ENCODE peak calls at places on chromosomes 11 and 22, in five cellular contexts. C is omental fat pad, H is NCI-H446, I is BE2C, S is left ventricle myocardium inferior. O is an unnamed sample.

GRCh38 chr11:2844116-2844515 is 41.5 kb downstream of the CDKN1C start:
- DNase-seq in C (no peak), H (no peak), I (no peak), S (no peak), O (no peak)

GRCh38 chr22:35313311-35314121 is 13.8 kb downstream of the TOM1 start:
- DNase-seq in C (no peak), H (no peak), I (peak; percentile 46), S (peak; percentile 70), O (peak; percentile 14)

GRCh38 chr22:44245438-44245837 is 64.7 kb downstream of the PARVG start:
- DNase-seq in C (no peak), H (no peak), I (no peak), S (peak; percentile 49), O (no peak)

GRCh38 chr22:29503811-29504372 is 23.9 kb downstream of the NEFH start:
- DNase-seq in C (no peak), H (peak; percentile 36), I (peak; percentile 59), S (peak; percentile 49), O (peak; percentile 50)

GRCh38 chr11:65183201-65183891 is 1.6 kb downstream of the CAPN1 start:
- DNase-seq in C (no peak), H (no peak), I (no peak), S (no peak), O (no peak)

GRCh38 chr22:47233316-47234243 is 471.1 kb downstream of the TBC1D22A start:
- DNase-seq in C (no peak), H (no peak), I (no peak), S (no peak), O (no peak)

GRCh38 chr11:31487848-31488247 is 21.6 kb downstream of the IMMP1L start:
- DNase-seq in C (no peak), H (peak; percentile 73), I (peak; percentile 14), S (no peak), O (no peak)

GRCh38 chr11:127056338-127056971 is 55.9 kb upstream of the KIRREL3 start:
- DNase-seq in C (no peak), H (no peak), I (peak; percentile 21), S (no peak), O (no peak)

GRCh38 chr11:74171630-74172465 is 759 bp downstream of the PPME1 start:
- DNase-seq in C (no peak), H (no peak), I (no peak), S (no peak), O (no peak)

GRCh38 chr22:19789828-19790227 is 29.2 kb downstream of the TBX1 start:
- DNase-seq in C (no peak), H (no peak), I (no peak), S (no peak), O (no peak)

GRCh38 chr11:132981146-132981956 is 551.0 kb downstream of the OPCML start:
- DNase-seq in C (no peak), H (no peak), I (no peak), S (no peak), O (no peak)

GRCh38 chr22:21791635-21792625 is 56.3 kb upstream of the YPEL1 start:
- DNase-seq in C (no peak), H (no peak), I (no peak), S (no peak), O (no peak)

GRCh38 chr22:31897842-31898241 is 46.5 kb upstream of the YWHAH start:
- DNase-seq in C (no peak), H (no peak), I (no peak), S (no peak), O (no peak)

GRCh38 chr22:44870021-44870420 is 117.6 kb downstream of the ARHGAP8 start:
- DNase-seq in C (no peak), H (no peak), I (peak; percentile 54), S (no peak), O (no peak)

GRCh38 chr22:27129266-27129665 is 471.9 kb downstream of the MIAT start:
- DNase-seq in C (no peak), H (no peak), I (no peak), S (no peak), O (no peak)

GRCh38 chr11:134181707-134182106 is 42.1 kb downstream of the NCAPD3 start:
- DNase-seq in C (no peak), H (no peak), I (no peak), S (no peak), O (no peak)

GRCh38 chr11:46513934-46514342 is 79.9 kb downstream of the AMBRA1 start:
- DNase-seq in C (no peak), H (peak; percentile 83), I (peak; percentile 92), S (peak; percentile 47), O (peak; percentile 38)

GRCh38 chr11:123045101-123045500 is 16.8 kb downstream of the HSPA8 start:
- DNase-seq in C (no peak), H (no peak), I (no peak), S (no peak), O (no peak)